ENCODE peak calls at places on chromosomes 1 and 21, in eight cellular contexts. Q, Z, B, W, K, U, X and J are unnamed samples.
A peak's percentile ranks its signal among the peaks of the same experiment; 100 is the strongest.

GRCh38 chr1:14777516-14778506 is 179.3 kb downstream of the KAZN start:
- DNase-seq in Z (no peak), K (no peak), B (peak; percentile 62), Q (no peak), X (no peak), U (no peak), W (no peak), J (no peak)

GRCh38 chr1:90925928-90926869 is 95.6 kb downstream of the ZNF644 start:
- DNase-seq in U (no peak), B (peak; percentile 66), X (peak; percentile 84), W (peak; percentile 56), Q (peak; percentile 2), Z (no peak), K (no peak), J (no peak)

GRCh38 chr1:183845681-183846080 is 40.8 kb downstream of the RGL1 start:
- DNase-seq in Q (no peak), W (peak; percentile 67), K (no peak), B (peak; percentile 26), Z (no peak), X (peak; percentile 47), U (no peak), J (no peak)

GRCh38 chr21:16285646-16286223 is 556.0 kb downstream of the USP25 start:
- DNase-seq in Z (no peak), K (no peak), U (no peak), X (no peak), Q (no peak), B (no peak), W (no peak), J (no peak)

GRCh38 chr1:7991504-7992440 is 30.3 kb downstream of the PARK7 start:
- DNase-seq in U (no peak), Q (no peak), Z (no peak), B (no peak), X (peak; percentile 40), K (no peak), W (peak; percentile 24), J (peak; percentile 84)

GRCh38 chr1:235015291-235015990 is 113.2 kb downstream of the TOMM20 start:
- DNase-seq in U (peak; percentile 4), Q (no peak), W (no peak), K (no peak), B (no peak), X (no peak), Z (no peak), J (no peak)

GRCh38 chr1:64982134-64982533 is 15.8 kb upstream of the JAK1 start:
- DNase-seq in U (no peak), Z (no peak), K (no peak), B (no peak), Q (peak; percentile 70), X (no peak), W (no peak), J (no peak)

GRCh38 chr1:29260531-29260930 is 24.2 kb downstream of the PTPRU start:
- DNase-seq in K (no peak), W (no peak), X (no peak), U (no peak), Z (no peak), Q (no peak), B (no peak), J (no peak)

GRCh38 chr21:45542667-45543370 is 579 bp upstream of the SLC19A1 start:
- DNase-seq in Q (no peak), W (peak; percentile 19), Z (no peak), U (peak; percentile 36), B (no peak), K (no peak), X (no peak), J (no peak)

GRCh38 chr1:244678687-244679086 is 25.8 kb downstream of the DESI2 start:
- DNase-seq in X (peak; percentile 8), U (no peak), Z (no peak), Q (no peak), B (no peak), W (no peak), K (no peak), J (no peak)

GRCh38 chr1:15005116-15005515 is 148.4 kb upstream of the TMEM51 start:
- DNase-seq in K (no peak), U (no peak), X (no peak), W (peak; percentile 61), Q (no peak), B (no peak), Z (no peak), J (no peak)

GRCh38 chr1:223538921-223539445 is 126.5 kb downstream of the CAPN8 start:
- DNase-seq in B (no peak), U (no peak), W (no peak), K (no peak), Z (no peak), X (no peak), Q (no peak), J (no peak)

GRCh38 chr1:225780134-225780533 is 2.5 kb downstream of the SRP9 start:
- DNase-seq in W (no peak), B (no peak), Z (no peak), U (no peak), X (no peak), K (no peak), Q (no peak), J (no peak)

GRCh38 chr1:207025144-207025880 is 7.2 kb downstream of the C1orf116 start:
- DNase-seq in B (no peak), W (peak; percentile 78), X (peak; percentile 49), Q (peak; percentile 78), K (no peak), Z (no peak), U (no peak), J (no peak)

GRCh38 chr1:180935326-180936109 is 22.8 kb downstream of the KIAA1614 start:
- DNase-seq in U (no peak), Z (no peak), K (no peak), X (no peak), Q (no peak), B (no peak), W (no peak), J (no peak)

GRCh38 chr1:3459940-3460652 is 5.6 kb downstream of the ARHGEF16 start:
- DNase-seq in U (no peak), B (no peak), X (no peak), W (no peak), Q (no peak), Z (no peak), K (no peak), J (no peak)

GRCh38 chr21:40587786-40588353 is 259.1 kb downstream of the DSCAM start:
- DNase-seq in W (no peak), B (no peak), Q (no peak), U (no peak), K (no peak), X (no peak), Z (no peak), J (no peak)

GRCh38 chr1:12542596-12543592 is 75.1 kb downstream of the DHRS3 start:
- DNase-seq in K (no peak), X (peak; percentile 31), Q (no peak), U (no peak), B (peak; percentile 23), W (no peak), Z (no peak), J (no peak)

GRCh38 chr1:56285554-56286402 is 293.6 kb downstream of the PLPP3 start:
- DNase-seq in Q (peak; percentile 42), K (no peak), W (no peak), Z (no peak), X (no peak), B (no peak), U (peak; percentile 20), J (no peak)

GRCh38 chr1:27633298-27633610 is 1.7 kb downstream of the FGR start:
- DNase-seq in U (no peak), X (no peak), Z (no peak), K (no peak), B (no peak), W (no peak), Q (no peak), J (no peak)

GRCh38 chr1:27633640-27634165 is 1.3 kb downstream of the FGR start:
- DNase-seq in Q (no peak), K (no peak), X (no peak), Z (no peak), B (no peak), U (no peak), W (no peak), J (no peak)

GRCh38 chr1:27635410-27636142 is 591 bp upstream of the FGR start:
- DNase-seq in K (no peak), U (no peak), W (no peak), B (no peak), Q (no peak), Z (no peak), X (no peak), J (no peak)

GRCh38 chr1:27634982-27635362 is at the start of gene FGR:
- DNase-seq in Q (no peak), W (no peak), Z (no peak), U (no peak), X (no peak), B (no peak), K (no peak), J (no peak)

GRCh38 chr1:27634166-27634981 is 611 bp downstream of the FGR start:
- DNase-seq in U (no peak), B (no peak), W (peak; percentile 61), Z (no peak), Q (no peak), X (no peak), K (no peak), J (no peak)
- H3K4me1 ChIP-seq in U (no peaks in the 10 kb centered on the region), B (peaks cover 13% of the 10 kb centered on the region), W (no peaks in the 10 kb centered on the region), Z (peaks cover 35% of the 10 kb centered on the region), Q (no peaks in the 10 kb centered on the region), X (no peaks in the 10 kb centered on the region), K (peaks cover 6% of the 10 kb centered on the region), J (peaks cover 4% of the 10 kb centered on the region)

DNA sequence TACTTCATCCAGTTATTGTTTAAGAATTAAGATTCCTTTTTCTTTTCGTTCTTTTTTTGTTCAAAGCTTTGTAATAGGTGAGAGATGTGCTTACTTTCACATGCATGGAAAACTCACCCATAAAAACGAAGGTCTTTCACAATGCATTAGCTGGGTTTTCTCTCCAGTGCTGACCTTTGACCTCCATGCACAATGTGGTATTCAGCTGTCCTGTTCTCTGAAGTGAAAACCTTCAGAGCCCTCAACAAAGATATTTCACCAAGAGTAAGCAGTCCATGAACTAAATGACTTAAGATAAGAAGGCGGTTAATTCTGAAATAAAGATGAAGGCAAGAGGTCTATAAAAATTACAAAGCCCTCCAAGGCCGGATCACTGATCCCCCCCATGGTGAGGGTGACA is 77.1 kb upstream of the IPO9 start:
- DNase-seq in B (no peak), Q (no peak), Z (no peak), U (no peak), W (peak; percentile 40), X (peak; percentile 49), K (no peak), J (no peak)
- H3K4me1 ChIP-seq in B (no peaks in the 10 kb centered on the region), Q (peaks cover 77% of the 10 kb centered on the region), Z (peaks cover 31% of the 10 kb centered on the region), U (peaks cover 15% of the 10 kb centered on the region), W (peaks cover 99% of the 10 kb centered on the region), X (peaks cover 44% of the 10 kb centered on the region), K (peaks cover 15% of the 10 kb centered on the region), J (peaks cover 3% of the 10 kb centered on the region)

GRCh38 chr1:24288479-24288878 is 30.7 kb upstream of the GRHL3 start:
- DNase-seq in Q (no peak), K (no peak), X (no peak), B (no peak), W (no peak), U (no peak), Z (no peak), J (no peak)
- H3K4me1 ChIP-seq in Q (peaks cover 61% of the 10 kb centered on the region), K (peaks cover 61% of the 10 kb centered on the region), X (peaks cover 7% of the 10 kb centered on the region), B (no peaks in the 10 kb centered on the region), W (peaks cover 22% of the 10 kb centered on the region), U (no peaks in the 10 kb centered on the region), Z (peaks cover 75% of the 10 kb centered on the region), J (peaks cover 1% of the 10 kb centered on the region)

DNA sequence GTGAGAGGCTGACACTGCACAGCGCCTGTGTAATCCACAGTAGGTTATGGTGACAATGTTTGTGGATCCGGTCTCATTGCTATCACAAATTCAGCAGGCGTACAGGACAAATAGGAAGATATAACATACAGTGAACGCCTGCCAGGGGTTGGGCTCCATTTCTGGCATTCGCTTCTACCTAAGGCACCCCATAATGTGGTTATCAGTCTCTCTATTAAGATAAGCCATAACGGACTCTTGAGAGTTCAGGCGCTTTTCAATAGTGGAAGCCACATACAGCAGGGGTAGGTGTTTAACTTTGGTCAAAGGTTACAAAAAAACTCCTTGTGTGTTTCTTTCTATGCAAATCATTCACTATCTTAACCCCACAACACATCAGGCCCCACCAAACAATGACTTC is 72.8 kb downstream of the SIPA1L2 start:
- DNase-seq in Z (no peak), Q (no peak), W (no peak), X (no peak), U (no peak), B (no peak), K (no peak), J (no peak)
- H3K4me1 ChIP-seq in Z (peaks cover 9% of the 10 kb centered on the region), Q (peaks cover 31% of the 10 kb centered on the region), W (peaks cover 15% of the 10 kb centered on the region), X (peaks cover 19% of the 10 kb centered on the region), U (no peaks in the 10 kb centered on the region), B (no peaks in the 10 kb centered on the region), K (no peaks in the 10 kb centered on the region), J (peaks cover 7% of the 10 kb centered on the region)